ENCODE peak calls at places on chromosomes 6 and 20, in six cellular contexts. Z is K562, R is ovary, T is transverse colon, F is sigmoid colon, C is HepG2. Y is an unnamed sample.
A peak's percentile ranks its signal among the peaks of the same experiment; 100 is the strongest.

GRCh38 chr6:15513801-15514711 is 148.8 kb downstream of the DTNBP1 start:
- DNase-seq in R (no peak), F (no peak), Z (no peak), T (no peak), C (no peak), Y (no peak)

GRCh38 chr20:62156592-62157386 is 13.2 kb downstream of the SS18L1 start:
- DNase-seq in F (no peak), T (peak; percentile 63), R (peak; percentile 76), Z (peak; percentile 75), C (peak; percentile 78), Y (peak; percentile 40)

GRCh38 chr6:163427498-163428254 is 13.2 kb downstream of the QKI start:
- DNase-seq in R (no peak), C (peak; percentile 61), Z (no peak), T (no peak), F (no peak), Y (no peak)

GRCh38 chr6:158031445-158032353 is 50.0 kb downstream of the SYNJ2 start:
- DNase-seq in R (peak; percentile 50), C (no peak), Z (peak; percentile 81), T (peak; percentile 40), F (peak; percentile 74), Y (peak; percentile 27)

GRCh38 chr20:17725094-17725835 is 25.5 kb downstream of the BANF2 start:
- DNase-seq in R (no peak), T (no peak), C (peak; percentile 60), Z (no peak), F (no peak), Y (no peak)

GRCh38 chr6:136723780-136724179 is 68.5 kb downstream of the MAP3K5 start:
- DNase-seq in R (no peak), F (no peak), C (no peak), Z (no peak), T (no peak), Y (no peak)

GRCh38 chr6:24489470-24489869 is at the start of gene GPLD1:
- DNase-seq in F (no peak), R (no peak), T (no peak), Z (no peak), C (no peak), Y (no peak)

GRCh38 chr6:26322645-26323482 is 42.1 kb upstream of the BTN3A2 start:
- DNase-seq in T (peak; percentile 34), C (peak; percentile 93), F (no peak), R (no peak), Z (peak; percentile 43), Y (peak; percentile 87)

GRCh38 chr20:9179193-9179802 is 110.4 kb downstream of the PLCB4 start:
- DNase-seq in R (no peak), T (no peak), Z (no peak), F (no peak), C (no peak), Y (no peak)

GRCh38 chr20:63548542-63548941 is 993 bp upstream of the SRMS start:
- DNase-seq in T (no peak), Z (no peak), R (no peak), F (no peak), C (no peak), Y (no peak)

GRCh38 chr6:155645328-155645727 is 189.7 kb upstream of the NOX3 start:
- DNase-seq in F (no peak), R (no peak), C (no peak), Z (no peak), T (no peak), Y (no peak)

GRCh38 chr6:118877806-118878205 is 16.1 kb upstream of the ASF1A start:
- DNase-seq in R (no peak), Z (no peak), T (no peak), C (no peak), F (no peak), Y (no peak)

GRCh38 chr6:26045046-26045938 is 41.9 kb upstream of the HFE start:
- DNase-seq in R (peak; percentile 73), T (peak; percentile 80), F (peak; percentile 94), Z (no peak), C (peak; percentile 99), Y (peak; percentile 99)

GRCh38 chr6:56749632-56750151 is 107.0 kb upstream of the DST start:
- DNase-seq in F (no peak), R (no peak), C (peak; percentile 49), Z (no peak), T (no peak), Y (no peak)

GRCh38 chr6:25921525-25922203 is 8.8 kb downstream of the SLC17A2 start:
- DNase-seq in Z (no peak), R (no peak), C (no peak), T (no peak), F (no peak), Y (no peak)

DNA sequence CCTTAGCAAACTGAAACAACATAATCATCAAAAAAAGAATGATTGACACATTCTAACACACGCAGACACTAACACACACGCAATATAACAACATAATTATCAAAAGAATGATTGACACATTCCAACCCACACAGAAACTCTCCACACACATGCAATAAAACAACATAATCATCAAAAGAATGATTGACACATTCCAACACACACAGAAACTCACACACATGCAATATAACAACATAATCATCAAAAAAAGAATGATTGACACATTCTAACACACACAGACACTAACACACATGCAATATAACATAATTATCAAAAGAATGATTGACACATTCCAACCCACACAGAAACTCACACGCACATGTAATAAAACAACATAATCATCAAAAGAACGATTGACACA is 172.4 kb downstream of the THBS2 start:
- DNase-seq in F (no peak), R (no peak), T (no peak), C (no peak), Z (no peak), Y (no peak)
- H3K27me3 ChIP-seq in F (no peaks in the 10 kb centered on the region), R (no peaks in the 10 kb centered on the region), T (no peaks in the 10 kb centered on the region), C (peaks cover 53% of the 10 kb centered on the region), Z (peaks cover 34% of the 10 kb centered on the region), Y (no peaks in the 10 kb centered on the region)

GRCh38 chr6:132673376-132674094 is 14.6 kb upstream of the TAAR1 start:
- DNase-seq in T (peak; percentile 12), Z (no peak), F (no peak), R (no peak), C (no peak), Y (no peak)

GRCh38 chr6:132666118-132666517 is 7.1 kb upstream of the TAAR1 start:
- DNase-seq in Z (no peak), C (no peak), T (no peak), F (no peak), R (no peak), Y (no peak)

GRCh38 chr6:132671295-132671694 is 12.3 kb upstream of the TAAR1 start:
- DNase-seq in R (no peak), F (no peak), C (peak; percentile 3), T (no peak), Z (no peak), Y (no peak)

GRCh38 chr6:132675002-132675401 is 16.0 kb upstream of the TAAR1 start:
- DNase-seq in T (no peak), C (no peak), Z (no peak), F (no peak), R (no peak), Y (no peak)

DNA sequence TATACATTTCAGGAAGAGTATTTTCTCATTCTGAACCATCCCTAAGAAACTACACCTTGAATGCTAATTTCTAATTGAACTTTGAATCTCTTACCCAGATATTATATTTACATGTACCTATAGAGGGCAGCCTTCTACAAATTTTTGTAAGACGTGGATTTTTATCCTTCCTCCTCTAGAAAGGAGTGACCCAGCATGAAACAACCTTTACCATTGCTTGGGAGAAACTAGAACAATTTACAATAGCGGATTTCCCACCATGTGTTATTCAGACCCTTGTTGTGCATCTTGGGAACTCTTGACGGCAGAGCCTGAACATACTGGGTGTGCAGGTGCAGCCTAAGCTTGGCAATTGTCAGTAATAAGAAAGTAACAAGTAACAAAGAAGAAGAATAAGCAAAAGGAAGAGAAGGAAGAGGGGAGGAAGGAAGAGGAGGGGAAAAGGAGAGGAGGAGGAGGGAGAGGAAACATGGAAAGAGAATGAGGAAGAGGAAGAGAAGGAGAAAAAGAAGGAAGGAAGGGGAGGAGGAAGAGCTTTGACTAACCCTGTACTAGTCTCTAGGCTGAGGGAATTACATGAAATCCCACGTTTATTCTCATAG is 10.8 kb upstream of the TAAR1 start:
- DNase-seq in F (no peak), Z (no peak), T (no peak), R (no peak), C (peak; percentile 20), Y (no peak)
- TF ChIP-seq CTCF in F (no peak), Z (peak; percentile 67), T (peak; percentile 39), R (no peak), C (peak; percentile 68), Y (peak; percentile 41)

DNA sequence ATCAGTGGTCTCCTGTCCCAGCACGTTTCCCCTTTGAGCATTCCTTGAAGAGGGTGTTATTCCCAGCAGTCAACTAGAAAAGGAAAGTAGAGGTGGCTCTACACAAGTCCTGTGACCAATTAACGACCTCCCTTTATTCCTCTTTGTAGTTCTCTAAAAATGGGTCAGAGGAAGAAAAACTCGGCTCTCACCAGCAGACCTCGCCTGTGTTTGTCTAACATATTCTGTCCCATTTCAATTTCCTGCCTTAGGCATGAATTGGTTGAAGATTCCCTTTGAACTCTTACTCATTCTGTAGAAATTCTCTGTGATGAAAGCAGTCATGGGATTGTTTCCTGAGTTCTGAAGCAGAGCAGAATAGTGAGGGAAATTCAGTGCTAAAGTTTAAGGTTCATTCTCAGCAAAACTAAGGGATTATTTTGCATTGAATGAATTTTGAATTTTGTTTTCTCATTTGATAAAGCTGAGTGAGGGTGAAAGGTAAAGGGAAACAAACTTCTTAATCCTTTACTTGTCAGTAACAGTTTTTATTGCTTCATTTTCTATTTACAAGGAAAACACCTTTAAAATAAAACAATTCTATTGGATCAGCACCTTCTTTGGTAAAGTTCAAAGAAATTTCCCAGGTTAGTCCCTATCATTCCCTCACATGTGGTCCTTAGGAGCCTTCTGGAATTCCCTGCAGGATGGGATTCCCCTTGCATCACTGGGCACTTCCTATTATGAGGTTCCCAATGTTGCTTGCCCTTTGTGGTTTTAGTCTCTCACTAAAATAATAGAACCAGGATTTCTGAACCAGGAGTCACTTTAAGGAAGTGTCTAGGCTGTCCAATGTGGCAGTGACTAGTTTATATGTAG is 105.8 kb downstream of the SLX4IP start:
- DNase-seq in Z (no peak), T (no peak), R (no peak), C (peak; percentile 99), F (no peak), Y (no peak)
- TF ChIP-seq EP300 in Z (no peak), T (no peak), R (no peak), C (peak; percentile 99), F (no peak), Y (peak; percentile 72)

DNA sequence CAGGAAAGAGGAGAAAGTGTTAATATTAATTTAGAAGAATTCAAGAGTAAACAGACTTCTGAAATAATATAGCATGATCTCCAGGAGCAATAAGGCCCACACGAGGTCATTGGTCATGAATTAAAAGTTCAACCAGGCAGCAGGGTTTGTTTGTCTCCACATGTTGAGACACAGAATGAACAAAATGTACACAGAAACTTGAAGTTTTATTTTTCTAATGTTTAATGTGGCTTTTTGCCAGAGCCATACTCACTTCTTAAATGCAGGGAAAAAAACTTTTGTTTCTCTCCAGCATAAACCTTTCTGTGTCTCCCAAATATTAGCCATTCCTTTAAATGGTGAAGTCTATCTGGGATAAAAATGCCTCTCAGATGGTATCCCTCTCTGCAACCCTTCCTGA is 504.5 kb downstream of the HDGFL1 start:
- DNase-seq in R (no peak), T (no peak), F (no peak), C (no peak), Z (no peak), Y (no peak)
- H3K27me3 ChIP-seq in R (no peaks in the 10 kb centered on the region), T (no peaks in the 10 kb centered on the region), F (no peaks in the 10 kb centered on the region), C (no peaks in the 10 kb centered on the region), Z (no peaks in the 10 kb centered on the region), Y (no peaks in the 10 kb centered on the region)